ENCODE peak calls at places on chromosomes 6 and 20, in four cellular contexts. W, N, E and C are unnamed samples.

GRCh38 chr20:3781153-3781910 is at the start of gene SPEF1:
- DNase-seq in N (peak), W (peak), E (peak), C (peak)

GRCh38 chr6:134003542-134003951 is 48.9 kb downstream of the SLC2A12 start:
- DNase-seq in W (no peak), E (no peak), N (no peak), C (no peak)

GRCh38 chr6:108876929-108877775 is 28.9 kb downstream of the ARMC2 start:
- DNase-seq in W (peak), E (peak), N (no peak), C (no peak)

GRCh38 chr6:35275417-35275816 is 15.9 kb downstream of the ZNF76 start:
- DNase-seq in N (no peak), E (no peak), W (no peak), C (no peak)

GRCh38 chr20:58184984-58185383 is 43.5 kb downstream of the ANKRD60 start:
- DNase-seq in E (no peak), W (no peak), N (no peak), C (no peak)

GRCh38 chr6:7166410-7167293 is 58.9 kb downstream of the RREB1 start:
- DNase-seq in N (no peak), W (no peak), E (no peak), C (no peak)

GRCh38 chr6:126535585-126535984 is 195.7 kb downstream of the CENPW start:
- DNase-seq in W (no peak), E (no peak), N (no peak), C (no peak)

GRCh38 chr6:90463359-90463758 is 123.5 kb downstream of the MAP3K7 start:
- DNase-seq in E (no peak), N (no peak), W (no peak), C (no peak)

GRCh38 chr6:75460636-75461035 is 33.0 kb downstream of the FILIP1 start:
- DNase-seq in N (no peak), W (no peak), E (no peak), C (no peak)

GRCh38 chr6:121394151-121394550 is 41.3 kb upstream of the GJA1 start:
- DNase-seq in W (no peak), E (no peak), N (no peak), C (no peak)

GRCh38 chr20:36573103-36573797 is at the start of gene TGIF2:
- DNase-seq in W (peak), N (peak), E (peak), C (peak)

GRCh38 chr6:108559097-108559883 is 1.4 kb upstream of the FOXO3 start:
- DNase-seq in E (no peak), W (peak), N (peak), C (peak)

GRCh38 chr6:32885698-32886286 is 31.8 kb downstream of the PSMB9 start:
- DNase-seq in W (peak), E (peak), N (no peak), C (peak)

GRCh38 chr6:1821188-1822183 is 211.8 kb downstream of the FOXC1 start:
- DNase-seq in E (peak), W (peak), N (no peak), C (no peak)

GRCh38 chr6:130417951-130418350 is 52.1 kb downstream of the TMEM200A start:
- DNase-seq in W (peak), N (no peak), E (no peak), C (no peak)

GRCh38 chr6:111687652-111688051 is 82.0 kb upstream of the TRAF3IP2 start:
- DNase-seq in E (no peak), W (no peak), N (no peak), C (peak)

GRCh38 chr6:14068133-14068532 is 49.4 kb upstream of the CD83 start:
- DNase-seq in E (peak), N (no peak), W (peak), C (no peak)

GRCh38 chr6:7100072-7100750 is 7.5 kb upstream of the RREB1 start:
- DNase-seq in E (no peak), N (no peak), W (no peak), C (no peak)

GRCh38 chr6:43076093-43076927 is at the start of gene PTK7:
- DNase-seq in W (peak), E (no peak), N (no peak), C (peak)

GRCh38 chr6:137751768-137752560 is 115.1 kb upstream of the TNFAIP3 start:
- DNase-seq in E (no peak), N (no peak), W (no peak), C (no peak)

GRCh38 chr6:165627366-165627765 is 35.7 kb downstream of the PDE10A start:
- DNase-seq in E (no peak), W (no peak), N (no peak), C (no peak)

GRCh38 chr6:140485740-140486467 is 1111.5 kb upstream of the CITED2 start:
- DNase-seq in E (peak), W (peak), N (no peak), C (no peak)

GRCh38 chr6:25689966-25690365 is 38.0 kb downstream of the SCGN start:
- DNase-seq in E (no peak), W (no peak), N (no peak), C (no peak)

GRCh38 chr6:10655508-10656055 is 38.8 kb downstream of the C6orf52 start:
- DNase-seq in E (no peak), W (no peak), N (no peak), C (no peak)

GRCh38 chr6:31114970-31115849 is 610 bp downstream of the PSORS1C1 start:
- DNase-seq in N (no peak), E (no peak), W (peak), C (no peak)